ENCODE peak calls at places on chromosomes 7 and 10, in seven cellular contexts. N is hepatocyte, D is spleen, X is progenitor cell of endocrine pancreas, S is PC-9, V is putamen, G is cardiac fibroblast. P is an unnamed sample.

GRCh38 chr7:6160191-6160623 is 112.2 kb downstream of the CYTH3 start:
- DNase-seq in N (peak), D (no peak), X (peak), S (no peak), V (peak), G (peak), P (peak)

GRCh38 chr7:131238260-131238940 is 89.3 kb upstream of the MKLN1 start:
- DNase-seq in N (peak), D (no peak), X (no peak), S (peak), V (no peak), G (peak), P (no peak)

GRCh38 chr10:92816106-92816505 is 32.2 kb upstream of the EXOC6 start:
- DNase-seq in N (no peak), D (no peak), X (no peak), S (peak), V (no peak), G (peak), P (no peak)

GRCh38 chr7:37081436-37081835 is 357.1 kb upstream of the AOAH start:
- DNase-seq in N (peak), D (no peak), X (no peak), S (no peak), V (no peak), G (peak), P (peak)

GRCh38 chr10:118307237-118307636 is 34.9 kb downstream of the FAM204A start:
- DNase-seq in N (no peak), D (no peak), X (no peak), S (no peak), V (no peak), G (peak), P (no peak)

GRCh38 chr7:101179117-101179779 is 845 bp downstream of the NAT16 start:
- DNase-seq in N (no peak), D (no peak), X (no peak), S (no peak), V (no peak), G (no peak), P (peak)

GRCh38 chr7:157375410-157375809 is 38.6 kb downstream of the DNAJB6 start:
- DNase-seq in N (no peak), D (no peak), X (no peak), S (no peak), V (no peak), G (no peak), P (no peak)

GRCh38 chr10:62214364-62214874 is 54.2 kb downstream of the RTKN2 start:
- DNase-seq in N (no peak), D (no peak), X (no peak), S (no peak), V (no peak), G (no peak), P (no peak)

GRCh38 chr7:150950496-150951180 is 27.5 kb downstream of the KCNH2 start:
- DNase-seq in N (no peak), D (peak), X (no peak), S (no peak), V (no peak), G (no peak), P (peak)

GRCh38 chr10:86312701-86313270 is 53.8 kb downstream of the GRID1 start:
- DNase-seq in N (no peak), D (peak), X (no peak), S (no peak), V (no peak), G (no peak), P (peak)

GRCh38 chr10:107952649-107953589 is 788.4 kb upstream of the SORCS1 start:
- DNase-seq in N (no peak), D (no peak), X (no peak), S (no peak), V (no peak), G (no peak), P (no peak)

P was measured in BE2C.